ENCODE peak calls at places on chromosomes 12 and 14, in nine cellular contexts. D is mesothelial cell of epicardium; P is HFF-Myc; C is BJ; V is suprapubic skin; S is AG10803; J is CD8-positive, alpha-beta T cell; Z is heart left ventricle; G is astrocyte. Y is an unnamed sample.

GRCh38 chr14:67853207-67853606 is 33.6 kb downstream of the RAD51B start:
- DNase-seq in D (no peak), P (no peak), C (no peak), V (no peak), S (peak), J (no peak), Z (no peak), G (no peak), Y (no peak)

GRCh38 chr14:56953884-56954283 is 143.6 kb upstream of the OTX2 start:
- DNase-seq in D (no peak), P (no peak), C (no peak), V (no peak), S (no peak), J (no peak), Z (no peak), G (no peak), Y (no peak)

GRCh38 chr14:90510208-90510607 is 113.4 kb downstream of the CALM1 start:
- DNase-seq in D (no peak), P (no peak), C (no peak), V (peak), S (no peak), J (no peak), Z (peak), G (no peak), Y (no peak)

GRCh38 chr12:100675432-100675831 is 101.9 kb downstream of the GAS2L3 start:
- DNase-seq in D (peak), P (peak), C (no peak), V (no peak), S (peak), J (no peak), Z (no peak), G (peak), Y (no peak)

GRCh38 chr12:27201169-27201568 is 42.9 kb upstream of the STK38L start:
- DNase-seq in D (no peak), P (no peak), C (no peak), V (no peak), S (peak), J (no peak), Z (no peak), G (no peak), Y (no peak)

GRCh38 chr14:74346341-74346740 is 1.9 kb upstream of the VRTN start:
- DNase-seq in D (no peak), P (no peak), C (no peak), V (no peak), S (no peak), J (no peak), Z (no peak), G (no peak), Y (no peak)

GRCh38 chr12:46677749-46678148 is 148.0 kb downstream of the SLC38A4 start:
- DNase-seq in D (no peak), P (no peak), C (no peak), V (no peak), S (peak), J (no peak), Z (no peak), G (peak), Y (peak)

GRCh38 chr12:64675795-64676194 is 65.5 kb downstream of the RASSF3 start:
- DNase-seq in D (no peak), P (no peak), C (no peak), V (no peak), S (peak), J (no peak), Z (peak), G (peak), Y (no peak)

GRCh38 chr12:46404225-46404631 is 31.7 kb upstream of the SLC38A2 start:
- DNase-seq in D (no peak), P (no peak), C (no peak), V (no peak), S (peak), J (no peak), Z (no peak), G (peak), Y (peak)

GRCh38 chr12:4320287-4320858 is 640 bp upstream of the TIGAR start:
- DNase-seq in D (no peak), P (no peak), C (no peak), V (no peak), S (no peak), J (no peak), Z (no peak), G (no peak), Y (no peak)

GRCh38 chr12:90027889-90028570 is 319.4 kb upstream of the ATP2B1 start:
- DNase-seq in D (no peak), P (no peak), C (peak), V (no peak), S (peak), J (no peak), Z (no peak), G (peak), Y (peak)

GRCh38 chr12:78473136-78473535 is 391.4 kb upstream of the SYT1 start:
- DNase-seq in D (no peak), P (no peak), C (no peak), V (no peak), S (peak), J (no peak), Z (no peak), G (peak), Y (no peak)

GRCh38 chr14:50954811-50955372 is 10.6 kb upstream of the PYGL start:
- DNase-seq in D (no peak), P (peak), C (no peak), V (no peak), S (peak), J (no peak), Z (no peak), G (peak), Y (peak)

GRCh38 chr12:96396914-96397313 is 3.3 kb downstream of the CDK17 start:
- DNase-seq in D (no peak), P (no peak), C (no peak), V (no peak), S (no peak), J (no peak), Z (no peak), G (no peak), Y (no peak)

GRCh38 chr12:2679816-2680675 is 114.7 kb upstream of the FKBP4 start:
- DNase-seq in D (no peak), P (no peak), C (no peak), V (no peak), S (no peak), J (no peak), Z (no peak), G (no peak), Y (no peak)

GRCh38 chr14:96630281-96630680 is 128.1 kb downstream of the PAPOLA start:
- DNase-seq in D (no peak), P (no peak), C (no peak), V (no peak), S (no peak), J (no peak), Z (no peak), G (no peak), Y (no peak)

GRCh38 chr14:34356267-34356660 is 105.8 kb downstream of the SPTSSA start:
- DNase-seq in D (no peak), P (no peak), C (no peak), V (no peak), S (peak), J (no peak), Z (no peak), G (no peak), Y (no peak)

GRCh38 chr12:9049520-9050133 is 60.3 kb downstream of the KLRG1 start:
- DNase-seq in D (no peak), P (peak), C (no peak), V (no peak), S (peak), J (no peak), Z (no peak), G (peak), Y (peak)

GRCh38 chr12:54039417-54040147 is 6.7 kb downstream of the HOXC5 start:
- DNase-seq in D (no peak), P (no peak), C (no peak), V (peak), S (no peak), J (no peak), Z (no peak), G (no peak), Y (no peak)

GRCh38 chr12:109302770-109303169 is 6.3 kb downstream of the FOXN4 start:
- DNase-seq in D (no peak), P (no peak), C (no peak), V (no peak), S (no peak), J (no peak), Z (no peak), G (no peak), Y (no peak)

GRCh38 chr14:74922752-74923401 is at the start of gene RPS6KL1:
- DNase-seq in D (peak), P (no peak), C (no peak), V (peak), S (peak), J (peak), Z (peak), G (peak), Y (peak)

GRCh38 chr14:33932526-33933292 is 18.2 kb downstream of the EGLN3 start:
- DNase-seq in D (no peak), P (no peak), C (no peak), V (no peak), S (no peak), J (no peak), Z (peak), G (peak), Y (no peak)

GRCh38 chr12:115785548-115785947 is 491.9 kb downstream of the MED13L start:
- DNase-seq in D (no peak), P (no peak), C (no peak), V (no peak), S (no peak), J (no peak), Z (no peak), G (no peak), Y (no peak)
- TF ChIP-seq CTCF in D (no peak), P (peak), C (no peak), V (no peak), S (no peak), J (no peak), Z (no peak), G (no peak), Y (no peak)

DNA sequence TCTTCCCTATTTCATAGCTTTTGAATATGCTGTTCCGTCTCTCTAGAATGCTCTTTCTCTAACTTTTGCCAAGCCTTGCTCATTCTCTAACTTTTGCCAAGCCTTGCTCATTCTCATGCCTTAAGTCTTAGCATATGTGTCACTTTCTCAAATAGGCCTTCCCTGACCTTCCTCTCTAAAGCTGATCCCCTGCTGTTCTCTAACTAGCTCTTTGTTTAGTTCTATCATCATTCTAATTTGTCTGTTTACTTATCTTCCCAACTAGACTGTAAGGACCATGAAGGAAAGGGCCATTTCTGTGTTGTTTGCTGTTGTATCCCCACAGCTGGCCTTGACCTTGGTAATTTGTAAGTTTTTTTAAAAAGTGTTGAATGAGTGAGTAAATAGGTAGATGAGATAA is 71.1 kb downstream of the ZNF641 start:
- DNase-seq in D (no peak), P (no peak), C (no peak), V (no peak), S (no peak), J (no peak), Z (no peak), G (no peak), Y (no peak)
- TF ChIP-seq CTCF in D (no peak), P (no peak), C (no peak), V (no peak), S (no peak), J (no peak), Z (no peak), G (no peak), Y (no peak)

GRCh38 chr14:59944909-59945308 is 25.0 kb downstream of the LRRC9 start:
- DNase-seq in D (no peak), P (no peak), C (no peak), V (no peak), S (no peak), J (no peak), Z (no peak), G (no peak), Y (no peak)
- TF ChIP-seq CTCF in D (no peak), P (no peak), C (no peak), V (no peak), S (no peak), J (no peak), Z (no peak), G (no peak), Y (no peak)

DNA sequence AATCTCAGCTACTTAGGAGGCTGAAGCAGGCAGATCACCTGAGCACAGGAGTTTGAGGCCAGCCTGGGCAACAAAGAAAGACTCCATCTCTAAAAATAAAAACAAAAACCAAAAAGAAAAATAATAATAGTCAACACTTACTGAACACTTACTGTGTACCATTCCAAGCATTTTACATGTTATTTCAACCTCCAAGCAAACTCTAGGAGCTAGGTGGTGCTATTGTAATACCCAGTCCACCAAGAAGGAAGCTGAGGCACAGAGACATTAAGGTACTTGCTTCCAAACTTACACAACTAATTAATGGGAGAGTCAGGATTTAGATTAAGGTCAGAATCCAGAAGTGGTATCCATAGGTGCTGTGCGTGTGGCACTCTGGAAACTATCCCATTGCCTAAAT is 13.7 kb upstream of the OR6J1 start:
- DNase-seq in D (no peak), P (peak), C (no peak), V (no peak), S (peak), J (no peak), Z (no peak), G (peak), Y (peak)
- TF ChIP-seq CTCF in D (no peak), P (peak), C (peak), V (no peak), S (peak), J (no peak), Z (peak), G (peak), Y (peak)

DNA sequence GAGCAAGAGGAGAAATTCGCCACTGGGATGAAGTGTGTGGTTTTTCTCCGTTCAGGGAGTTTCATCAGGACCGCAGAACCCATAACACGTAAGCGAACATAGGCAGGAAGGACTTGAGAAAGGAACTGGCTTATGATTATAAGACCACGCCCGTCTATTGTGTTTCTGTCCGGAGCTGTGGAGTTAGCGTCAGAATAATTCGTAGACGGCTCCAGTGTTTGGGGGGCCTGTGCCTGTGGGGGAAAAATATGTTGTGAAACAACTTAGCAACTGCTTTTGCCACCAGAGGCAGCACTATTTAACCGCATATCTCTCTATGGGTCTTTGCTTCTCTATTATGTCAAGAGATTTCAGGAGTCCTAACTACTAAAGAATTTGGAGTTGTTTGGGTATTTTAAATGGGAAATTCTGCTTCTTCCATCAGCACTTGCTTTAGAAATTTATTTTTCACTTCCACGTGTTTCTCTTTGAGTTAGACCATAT is 506 bp upstream of the CLEC14A start:
- DNase-seq in D (no peak), P (no peak), C (no peak), V (no peak), S (peak), J (no peak), Z (peak), G (no peak), Y (no peak)
- TF ChIP-seq CTCF in D (no peak), P (no peak), C (no peak), V (peak), S (peak), J (no peak), Z (peak), G (no peak), Y (no peak)

DNA sequence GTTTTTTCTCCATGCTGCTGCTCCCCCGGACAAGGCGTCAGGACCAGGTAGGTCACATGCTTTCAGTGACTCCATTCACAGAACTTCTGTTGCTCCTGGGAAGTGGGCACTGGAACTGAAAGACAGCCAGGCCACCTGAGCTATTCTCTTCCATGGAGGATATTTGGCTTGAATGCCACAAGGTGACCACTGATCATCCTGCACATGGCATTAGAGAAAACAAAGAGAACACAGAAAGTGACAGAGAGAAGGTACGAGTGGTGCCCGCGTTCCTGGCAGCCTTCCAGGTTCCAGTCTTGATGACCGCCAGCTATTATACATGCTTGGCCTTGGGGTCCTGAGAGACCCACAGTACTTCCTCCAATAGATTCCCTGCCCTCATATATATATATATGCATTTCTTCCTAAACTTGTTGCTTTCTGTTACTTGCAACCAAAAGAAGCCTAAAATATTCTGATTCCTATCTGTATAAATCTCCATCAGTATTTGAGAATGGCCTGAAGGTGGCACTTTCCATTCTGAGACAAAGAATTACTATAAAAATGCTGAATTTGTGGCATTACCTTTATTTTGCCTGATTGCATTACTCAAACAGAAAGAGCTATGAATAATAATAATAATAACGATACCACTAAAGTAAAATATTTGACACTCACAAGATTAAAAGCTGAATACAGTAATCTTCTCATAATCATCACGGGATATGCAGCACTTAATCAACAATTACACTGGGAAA is 174.9 kb downstream of the FOXN3 start:
- DNase-seq in D (no peak), P (no peak), C (no peak), V (no peak), S (no peak), J (no peak), Z (no peak), G (no peak), Y (no peak)
- TF ChIP-seq CTCF in D (no peak), P (no peak), C (no peak), V (no peak), S (peak), J (no peak), Z (no peak), G (no peak), Y (peak)

DNA sequence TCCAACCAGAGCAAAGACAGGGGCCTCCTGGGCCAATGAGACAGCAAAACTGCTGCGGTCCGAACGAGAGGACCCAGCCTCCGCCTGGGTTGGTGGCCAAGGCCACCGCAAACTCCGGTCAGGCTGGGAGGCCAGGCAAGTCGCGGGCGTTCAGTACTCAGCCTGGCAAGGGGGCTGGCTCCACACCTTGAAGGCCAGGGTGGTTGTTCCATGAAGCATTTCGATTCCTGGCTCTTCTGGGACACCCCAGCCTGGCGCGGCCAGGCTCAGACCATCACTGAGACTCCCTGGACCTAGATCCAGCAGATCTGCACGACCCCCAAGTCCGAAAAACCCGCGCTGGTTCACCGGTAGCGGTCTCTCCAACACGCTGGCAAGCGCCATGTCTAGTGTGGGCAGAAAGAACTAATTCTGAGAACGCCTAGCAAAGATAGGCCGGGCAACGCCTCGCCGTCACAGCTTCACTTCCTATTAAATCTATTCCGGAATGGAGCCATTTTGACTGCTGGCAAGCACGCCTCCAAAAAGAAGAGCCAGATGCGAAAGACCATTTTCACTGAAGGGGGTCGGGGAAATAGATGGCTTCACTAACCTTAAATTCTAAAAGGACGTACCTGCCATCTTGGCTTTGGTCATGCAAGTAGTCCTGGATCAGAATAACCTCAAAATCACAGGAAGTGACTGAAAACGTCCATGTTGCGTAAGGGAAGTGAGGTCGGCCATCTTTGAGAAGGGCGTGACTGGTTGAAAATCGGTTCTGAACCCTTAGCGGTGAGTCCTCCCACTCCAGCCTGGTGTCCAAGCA is at the start of gene PSMB5:
- DNase-seq in D (peak), P (peak), C (peak), V (peak), S (peak), J (peak), Z (peak), G (peak), Y (peak)
- TF ChIP-seq CTCF in D (no peak), P (no peak), C (peak), V (no peak), S (peak), J (no peak), Z (no peak), G (no peak), Y (no peak)

GRCh38 chr12:123963829-123964228 is 8.8 kb downstream of the CCDC92 start:
- DNase-seq in D (no peak), P (no peak), C (no peak), V (no peak), S (no peak), J (no peak), Z (no peak), G (no peak), Y (no peak)

GRCh38 chr12:123960029-123960428 is 12.6 kb downstream of the CCDC92 start:
- DNase-seq in D (no peak), P (no peak), C (no peak), V (no peak), S (no peak), J (no peak), Z (no peak), G (no peak), Y (no peak)

GRCh38 chr12:123960856-123961255 is 11.8 kb downstream of the CCDC92 start:
- DNase-seq in D (no peak), P (peak), C (no peak), V (no peak), S (no peak), J (no peak), Z (no peak), G (no peak), Y (no peak)

GRCh38 chr12:123961585-123961984 is 11.0 kb downstream of the CCDC92 start:
- DNase-seq in D (no peak), P (no peak), C (no peak), V (no peak), S (no peak), J (no peak), Z (no peak), G (no peak), Y (no peak)

GRCh38 chr12:123962530-123962929 is 10.1 kb downstream of the CCDC92 start:
- DNase-seq in D (no peak), P (no peak), C (no peak), V (no peak), S (no peak), J (no peak), Z (no peak), G (no peak), Y (no peak)
- TF ChIP-seq CTCF in D (no peak), P (no peak), C (no peak), V (no peak), S (no peak), J (no peak), Z (no peak), G (no peak), Y (no peak)

Y was measured in HFFc6.